ENCODE peak calls at places on chromosomes 13 and 19, in eight cellular contexts. O, B, M, E, X, F, S and Q are unnamed samples.

GRCh38 chr13:86581711-86582110 is 782.5 kb upstream of the SLITRK6 start:
- DNase-seq in O (no peak), B (no peak), M (no peak), E (no peak), X (no peak), F (no peak), S (peak), Q (no peak)

GRCh38 chr19:38634757-38635482 is 12.5 kb upstream of the ACTN4 start:
- DNase-seq in O (peak), B (peak), M (peak), E (peak), X (peak), F (peak), S (peak), Q (peak)

GRCh38 chr13:74774252-74774651 is 640.0 kb upstream of the KLF12 start:
- DNase-seq in O (no peak), B (no peak), M (peak), E (no peak), X (no peak), F (no peak), S (peak), Q (no peak)

GRCh38 chr13:60463787-60464186 is 66.8 kb downstream of the TDRD3 start:
- DNase-seq in O (no peak), B (no peak), M (no peak), E (peak), X (no peak), F (no peak), S (no peak), Q (no peak)

GRCh38 chr19:40743926-40744325 is 6.4 kb downstream of the ACTMAP start:
- DNase-seq in O (no peak), B (peak), M (no peak), E (no peak), X (no peak), F (no peak), S (no peak), Q (no peak)

GRCh38 chr19:49546825-49547565 is 19.2 kb downstream of the RCN3 start:
- DNase-seq in O (no peak), B (no peak), M (peak), E (peak), X (peak), F (peak), S (peak), Q (peak)

GRCh38 chr13:29543230-29544215 is 52.0 kb downstream of the SLC7A1 start:
- DNase-seq in O (no peak), B (no peak), M (peak), E (peak), X (peak), F (no peak), S (peak), Q (no peak)

GRCh38 chr19:46903458-46903857 is 42.7 kb downstream of the ARHGAP35 start:
- DNase-seq in O (no peak), B (no peak), M (no peak), E (no peak), X (no peak), F (no peak), S (no peak), Q (no peak)

GRCh38 chr13:100333141-100333540 is 244.2 kb downstream of the PCCA start:
- DNase-seq in O (no peak), B (no peak), M (no peak), E (no peak), X (no peak), F (no peak), S (peak), Q (no peak)

GRCh38 chr13:104106705-104107393 is 1040.6 kb upstream of the SLC10A2 start:
- DNase-seq in O (no peak), B (no peak), M (no peak), E (peak), X (no peak), F (no peak), S (no peak), Q (no peak)

GRCh38 chr13:91111476-91112190 is 235.9 kb upstream of the MIR17HG start:
- DNase-seq in O (no peak), B (no peak), M (no peak), E (peak), X (no peak), F (no peak), S (no peak), Q (no peak)

GRCh38 chr13:50236898-50237318 is 221.7 kb downstream of the KCNRG start:
- DNase-seq in O (no peak), B (no peak), M (no peak), E (no peak), X (peak), F (no peak), S (no peak), Q (no peak)

GRCh38 chr13:93559718-93560117 is 333.1 kb downstream of the GPC6 start:
- DNase-seq in O (no peak), B (no peak), M (peak), E (no peak), X (no peak), F (no peak), S (peak), Q (no peak)

GRCh38 chr19:35013820-35014754 is 14.0 kb downstream of the GRAMD1A start:
- DNase-seq in O (no peak), B (no peak), M (no peak), E (no peak), X (no peak), F (no peak), S (no peak), Q (no peak)

GRCh38 chr13:101346942-101347728 is 69.2 kb downstream of the NALCN start:
- DNase-seq in O (no peak), B (no peak), M (peak), E (no peak), X (no peak), F (no peak), S (peak), Q (no peak)

GRCh38 chr13:26541678-26542553 is 15.6 kb upstream of the WASF3 start:
- DNase-seq in O (no peak), B (no peak), M (no peak), E (no peak), X (no peak), F (no peak), S (no peak), Q (no peak)

GRCh38 chr13:35797244-35797643 is 320.8 kb upstream of the MAB21L1 start:
- DNase-seq in O (no peak), B (no peak), M (no peak), E (no peak), X (no peak), F (no peak), S (no peak), Q (no peak)

GRCh38 chr13:35474551-35474950 is 1.9 kb downstream of the MAB21L1 start:
- DNase-seq in O (no peak), B (no peak), M (no peak), E (peak), X (no peak), F (no peak), S (no peak), Q (no peak)

GRCh38 chr19:54462072-54462712 is 1.4 kb downstream of the LENG9 start:
- DNase-seq in O (peak), B (no peak), M (no peak), E (no peak), X (no peak), F (peak), S (no peak), Q (no peak)